ENCODE peak calls at places on chromosomes 16 and 17, in five cellular contexts. D is spleen; W is SHP77; L is heart left ventricle; K is activated naive CD4-positive, alpha-beta T cell treated with Interleukin-2 at 50 U/mL for 16 hours. H is an unnamed sample.

GRCh38 chr16:63187638-63188037 is 1151.4 kb upstream of the CDH8 start:
- DNase-seq in D (no peak), W (no peak), L (no peak), K (no peak), H (no peak)

GRCh38 chr17:83203472-83204221 is 124.2 kb downstream of the METRNL start:
- DNase-seq in D (peak; percentile 81), W (no peak), L (peak; percentile 64), K (peak; percentile 1), H (peak; percentile 62)

GRCh38 chr16:49793244-49793643 is 62.7 kb downstream of the ZNF423 start:
- DNase-seq in D (no peak), W (no peak), L (no peak), K (no peak), H (no peak)

GRCh38 chr17:2053380-2054261 is 1.3 kb upstream of the HIC1 start:
- DNase-seq in D (peak; percentile 92), W (peak; percentile 84), L (peak; percentile 88), K (peak; percentile 80), H (peak; percentile 83)

GRCh38 chr16:554640-555413 is 5.4 kb upstream of the PRR35 start:
- DNase-seq in D (no peak), W (no peak), L (no peak), K (no peak), H (peak; percentile 69)

GRCh38 chr17:36608794-36609497 is 7.6 kb downstream of the MRM1 start:
- DNase-seq in D (no peak), W (peak; percentile 72), L (peak; percentile 55), K (peak; percentile 12), H (peak; percentile 66)

GRCh38 chr16:66204761-66205160 is 161.7 kb upstream of the CDH5 start:
- DNase-seq in D (no peak), W (no peak), L (no peak), K (no peak), H (no peak)

GRCh38 chr16:50263060-50263909 is 3.1 kb upstream of the ADCY7 start:
- DNase-seq in D (peak; percentile 70), W (no peak), L (no peak), K (no peak), H (no peak)

GRCh38 chr16:89402962-89403361 is 87.4 kb downstream of the ANKRD11 start:
- DNase-seq in D (no peak), W (no peak), L (peak; percentile 42), K (no peak), H (no peak)

GRCh38 chr17:2929881-2930533 is 133.4 kb downstream of the OR1D5 start:
- DNase-seq in D (no peak), W (peak; percentile 67), L (no peak), K (peak; percentile 20), H (no peak)

GRCh38 chr17:80265205-80266068 is 4.8 kb downstream of the RNF213 start:
- DNase-seq in D (no peak), W (no peak), L (no peak), K (peak; percentile 83), H (no peak)

GRCh38 chr17:82599674-82600661 is 48.3 kb downstream of the WDR45B start:
- DNase-seq in D (no peak), W (no peak), L (no peak), K (no peak), H (no peak)

GRCh38 chr16:73196670-73197069 is 148.7 kb upstream of the ZFHX3 start:
- DNase-seq in D (no peak), W (peak; percentile 71), L (no peak), K (no peak), H (peak; percentile 80)

GRCh38 chr17:64741924-64742670 is 80.0 kb upstream of the SMURF2 start:
- DNase-seq in D (no peak), W (no peak), L (no peak), K (no peak), H (peak; percentile 70)

GRCh38 chr16:1944612-1945199 is 1.7 kb upstream of the MSRB1 start:
- DNase-seq in D (peak; percentile 73), W (no peak), L (no peak), K (no peak), H (no peak)

GRCh38 chr16:85129846-85130706 is 17.8 kb upstream of the CIBAR2 start:
- DNase-seq in D (no peak), W (no peak), L (no peak), K (no peak), H (no peak)

H was measured in psoas muscle.